ENCODE peak calls at places on chromosomes 16 and 17, in nine cellular contexts. N is heart right ventricle, Q is SK-N-SH, A is PC-9, I is NT2/D1, P is hepatocyte, T is pancreas, M is HAP-1, C is GM23338. E is an unnamed sample. For H3K27me3 and H3K4me1, the result is how much of the 10 kb centered on the place peaks cover.

GRCh38 chr17:68141050-68141449 is 105.5 kb downstream of the KPNA2 start:
- DNase-seq in Q (no peak), T (no peak), I (no peak), N (no peak), A (no peak), M (no peak), P (no peak), C (no peak), E (no peak)

GRCh38 chr17:7912927-7913524 is 3.1 kb downstream of the RNF227 start:
- DNase-seq in T (peak), I (no peak), A (peak), N (no peak), C (peak), P (peak), M (peak), Q (peak), E (no peak)

GRCh38 chr17:63826468-63827001 is 696 bp upstream of the PSMC5 start:
- DNase-seq in Q (peak), C (peak), A (peak), I (no peak), M (no peak), T (no peak), N (no peak), P (peak), E (no peak)

GRCh38 chr17:62892069-62892675 is 73.9 kb upstream of the TANC2 start:
- DNase-seq in A (no peak), I (no peak), P (no peak), T (no peak), C (no peak), Q (no peak), M (no peak), N (no peak), E (no peak)

GRCh38 chr17:58507123-58507634 is 7.3 kb downstream of the MTMR4 start:
- DNase-seq in M (no peak), P (no peak), A (no peak), T (no peak), Q (no peak), I (no peak), C (no peak), N (no peak), E (no peak)

GRCh38 chr17:65685110-65685509 is 123.7 kb upstream of the AXIN2 start:
- DNase-seq in I (no peak), Q (no peak), P (no peak), M (no peak), T (no peak), N (no peak), C (no peak), A (no peak), E (no peak)

GRCh38 chr16:23294260-23294659 is 7.8 kb upstream of the SCNN1B start:
- DNase-seq in P (no peak), A (no peak), M (no peak), I (no peak), C (no peak), T (no peak), Q (no peak), N (no peak), E (no peak)

GRCh38 chr17:59620518-59621259 is 994 bp downstream of the CLTC start:
- DNase-seq in T (peak), A (peak), N (peak), M (peak), C (peak), Q (peak), I (no peak), P (peak), E (peak)

GRCh38 chr17:49820773-49821172 is 27.1 kb downstream of the TAC4 start:
- DNase-seq in I (no peak), Q (no peak), P (no peak), C (no peak), T (no peak), M (no peak), N (no peak), A (no peak), E (no peak)

GRCh38 chr16:83037884-83038283 is 411.1 kb downstream of the CDH13 start:
- DNase-seq in T (no peak), I (no peak), M (no peak), A (no peak), N (no peak), P (no peak), Q (no peak), C (no peak), E (no peak)

GRCh38 chr16:67654069-67654911 is 5.8 kb downstream of the ACD start:
- DNase-seq in N (peak), C (peak), M (no peak), Q (no peak), T (no peak), I (no peak), P (no peak), A (no peak), E (peak)

GRCh38 chr16:13335894-13336293 is 434.5 kb downstream of the SHISA9 start:
- DNase-seq in M (no peak), I (no peak), A (no peak), C (no peak), P (no peak), N (no peak), Q (no peak), T (no peak), E (no peak)

GRCh38 chr16:72848045-72848410 is 199.9 kb downstream of the ZFHX3 start:
- DNase-seq in I (no peak), C (no peak), Q (no peak), T (no peak), N (no peak), M (no peak), A (no peak), P (no peak), E (no peak)

GRCh38 chr17:73434154-73434553 is 122.4 kb upstream of the CDC42EP4 start:
- DNase-seq in N (no peak), A (no peak), M (no peak), Q (no peak), T (no peak), P (no peak), I (no peak), C (no peak), E (peak)

GRCh38 chr16:56647641-56648431 is 3.9 kb upstream of the MT1B start:
- DNase-seq in I (no peak), N (no peak), C (peak), Q (no peak), M (no peak), P (peak), A (no peak), T (no peak), E (no peak)

GRCh38 chr16:56651586-56651985 is at the start of gene MT1B:
- DNase-seq in Q (no peak), P (no peak), M (no peak), I (no peak), A (no peak), T (no peak), C (no peak), N (no peak), E (no peak)

GRCh38 chr16:56652600-56652999 is 914 bp downstream of the MT1B start:
- DNase-seq in I (no peak), C (no peak), M (no peak), A (no peak), Q (no peak), T (no peak), P (no peak), N (no peak), E (no peak)

GRCh38 chr16:56649820-56650219 is 1.9 kb upstream of the MT1B start:
- DNase-seq in C (no peak), I (no peak), Q (no peak), P (no peak), M (no peak), T (no peak), N (no peak), A (no peak), E (no peak)

GRCh38 chr16:56649271-56649670 is 2.4 kb upstream of the MT1B start:
- DNase-seq in T (no peak), A (no peak), I (no peak), N (no peak), Q (peak), C (no peak), M (no peak), P (no peak), E (no peak)
- H3K27me3 ChIP-seq in T (under half), A (under half), I (under half), N (under half), Q (under half), C (half or more), M (under half), P (half or more), E (under half)

GRCh38 chr16:11624205-11624604 is 37.5 kb upstream of the LITAF start:
- DNase-seq in P (no peak), I (no peak), T (no peak), M (no peak), A (no peak), C (no peak), Q (no peak), N (no peak), E (no peak)
- H3K4me1 ChIP-seq in P (under half), I (under half), T (under half), M (under half), A (under half), C (under half), Q (under half), N (under half), E (under half)

GRCh38 chr17:36945160-36945559 is 3.6 kb upstream of the AATF start:
- DNase-seq in C (no peak), M (no peak), A (no peak), Q (no peak), T (no peak), I (no peak), P (no peak), N (no peak), E (no peak)

GRCh38 chr17:36945959-36946725 is 2.6 kb upstream of the AATF start:
- DNase-seq in P (no peak), I (no peak), Q (no peak), T (no peak), M (no peak), N (no peak), A (no peak), C (peak), E (no peak)

GRCh38 chr17:36942631-36943125 is 5.4 kb downstream of the LHX1 start:
- DNase-seq in I (no peak), M (no peak), T (no peak), P (peak), A (no peak), Q (peak), N (no peak), C (no peak), E (no peak)

GRCh38 chr17:36943250-36944220 is 5.2 kb upstream of the AATF start:
- DNase-seq in I (no peak), Q (peak), C (peak), A (no peak), N (no peak), P (peak), M (no peak), T (no peak), E (no peak)

DNA sequence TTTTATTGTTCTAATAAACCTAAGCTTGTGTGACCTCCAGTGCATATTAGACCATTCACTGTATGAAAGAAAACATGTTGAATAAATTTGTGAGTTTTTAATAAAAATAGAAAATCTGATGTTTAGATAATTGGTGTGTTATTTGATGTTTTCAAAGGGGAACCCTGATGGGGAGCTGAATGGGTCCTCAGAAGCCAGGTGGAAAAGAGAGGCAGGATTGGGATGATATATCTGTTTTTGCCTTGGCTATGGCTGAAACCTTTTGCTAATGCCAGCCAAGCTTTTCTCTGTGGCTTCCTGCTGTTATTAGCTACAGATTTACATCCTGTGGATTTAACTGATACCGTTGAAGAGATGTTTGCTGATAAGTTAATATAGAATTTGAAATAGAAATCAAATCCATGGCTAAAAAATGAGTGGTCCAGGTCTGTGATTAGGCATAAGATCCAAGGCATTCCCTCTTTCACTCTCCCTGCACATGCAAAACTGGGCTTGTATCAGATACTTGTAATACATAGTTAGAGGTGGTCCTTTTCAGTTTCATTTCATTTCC is 4.2 kb upstream of the AATF start:
- DNase-seq in I (no peak), Q (no peak), C (no peak), A (no peak), N (no peak), T (no peak), P (no peak), M (no peak), E (no peak)
- H3K27me3 ChIP-seq in I (half or more), Q (half or more), C (half or more), A (under half), N (half or more), T (under half), P (half or more), M (under half), E (under half)

GRCh38 chr16:2471653-2472487 is 773 bp downstream of the NTN3 start:
- DNase-seq in Q (peak), T (no peak), I (no peak), C (peak), M (no peak), N (no peak), A (no peak), P (no peak), E (peak)

GRCh38 chr16:2471016-2471652 is at the start of gene NTN3:
- DNase-seq in M (peak), T (no peak), C (peak), A (peak), P (peak), I (peak), N (no peak), Q (peak), E (peak)

GRCh38 chr16:2473425-2473926 is 1.5 kb upstream of the TBC1D24 start:
- DNase-seq in C (peak), T (no peak), M (peak), I (no peak), N (no peak), Q (peak), P (no peak), A (peak), E (peak)

GRCh38 chr16:2472885-2473284 is 1.8 kb downstream of the NTN3 start:
- DNase-seq in M (no peak), T (no peak), N (no peak), P (no peak), I (no peak), Q (no peak), A (peak), C (no peak), E (no peak)

DNA sequence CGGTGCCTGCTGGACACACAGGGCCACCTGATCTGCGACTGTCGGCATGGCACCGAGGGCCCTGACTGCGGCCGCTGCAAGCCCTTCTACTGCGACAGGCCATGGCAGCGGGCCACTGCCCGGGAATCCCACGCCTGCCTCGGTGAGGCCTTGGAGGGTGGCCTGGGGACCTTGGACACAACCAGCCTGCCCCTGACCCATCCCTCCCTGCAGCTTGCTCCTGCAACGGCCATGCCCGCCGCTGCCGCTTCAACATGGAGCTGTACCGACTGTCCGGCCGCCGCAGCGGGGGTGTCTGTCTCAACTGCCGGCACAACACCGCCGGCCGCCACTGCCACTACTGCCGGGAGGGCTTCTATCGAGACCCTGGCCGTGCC is 1.4 kb downstream of the NTN3 start:
- DNase-seq in Q (no peak), M (no peak), C (no peak), A (no peak), P (no peak), T (no peak), I (no peak), N (no peak), E (peak)
- H3K4me1 ChIP-seq in Q (under half), M (under half), C (under half), A (under half), P (half or more), T (under half), I (under half), N (half or more), E (under half)

DNA sequence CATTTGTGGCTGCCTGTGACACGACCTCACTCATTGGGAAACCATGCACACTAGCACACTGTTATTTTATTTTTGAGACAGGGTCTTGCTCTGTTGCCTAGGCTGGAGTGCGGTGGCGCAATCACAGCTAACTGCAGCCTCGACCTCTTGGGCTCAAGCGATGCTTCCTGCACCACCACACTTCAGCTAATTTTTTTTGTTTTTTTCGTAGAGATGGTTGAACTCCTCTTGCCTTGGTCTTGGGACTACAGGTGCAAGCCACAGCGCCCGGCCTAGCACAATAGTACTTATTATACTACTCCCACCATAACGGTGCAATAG is 2.8 kb upstream of the NPTX1 start:
- DNase-seq in T (no peak), N (no peak), I (no peak), P (no peak), C (no peak), Q (no peak), A (no peak), M (no peak), E (peak)
- H3K27me3 ChIP-seq in T (under half), N (half or more), I (half or more), P (half or more), C (half or more), Q (half or more), A (under half), M (under half), E (under half)